ENCODE peak calls at places on chromosomes 16 and 17, in five cellular contexts. C is PC-3, O is GM23248, G is GM23338, F is OCI-LY7. M is an unnamed sample.

GRCh38 chr17:4673169-4673568 is 30.8 kb downstream of the PELP1 start:
- DNase-seq in G (no peak), F (no peak), O (no peak), C (no peak), M (no peak)

GRCh38 chr16:83116274-83116892 is 489.6 kb downstream of the CDH13 start:
- DNase-seq in C (no peak), F (no peak), G (peak), O (peak), M (no peak)

GRCh38 chr16:914453-914852 is 56.3 kb downstream of the LMF1 start:
- DNase-seq in O (peak), G (no peak), F (no peak), C (peak), M (peak)

GRCh38 chr17:43822566-43823190 is 10.3 kb downstream of the MPP3 start:
- DNase-seq in O (no peak), C (no peak), F (no peak), G (no peak), M (no peak)

GRCh38 chr16:28596115-28596630 is 677 bp downstream of the SULT1A2 start:
- DNase-seq in C (no peak), F (no peak), G (no peak), O (peak), M (no peak)

GRCh38 chr17:40558300-40558584 is 7.0 kb downstream of the CCR7 start:
- DNase-seq in F (no peak), C (no peak), O (no peak), G (no peak), M (no peak)

GRCh38 chr16:4734730-4735575 is 616 bp downstream of the DNAAF8 start:
- DNase-seq in G (peak), F (peak), C (peak), O (peak), M (peak)

GRCh38 chr16:19969284-19969683 is 84.6 kb upstream of the GPRC5B start:
- DNase-seq in G (no peak), F (no peak), C (no peak), O (no peak), M (peak)

GRCh38 chr16:57830890-57831484 is 28.7 kb upstream of the KIFC3 start:
- DNase-seq in O (no peak), G (no peak), C (no peak), F (no peak), M (no peak)

GRCh38 chr17:35795007-35795870 is at the start of gene MMP28:
- DNase-seq in G (peak), C (peak), F (no peak), O (peak), M (peak)

GRCh38 chr17:9036336-9036735 is 15.0 kb downstream of the NTN1 start:
- DNase-seq in G (no peak), O (no peak), F (no peak), C (no peak), M (no peak)

GRCh38 chr17:9644910-9645751 is at the start of gene USP43:
- DNase-seq in G (peak), O (peak), C (peak), F (peak), M (peak)

GRCh38 chr17:32504166-32504990 is 17.6 kb downstream of the CDK5R1 start:
- DNase-seq in G (no peak), C (no peak), F (no peak), O (peak), M (no peak)

GRCh38 chr17:30761058-30761457 is 63.4 kb downstream of the CRLF3 start:
- DNase-seq in G (no peak), F (no peak), C (no peak), O (no peak), M (no peak)

GRCh38 chr17:78000351-78000750 is 41.8 kb downstream of the TNRC6C start:
- DNase-seq in C (no peak), O (peak), G (no peak), F (no peak), M (no peak)

GRCh38 chr17:34758316-34758715 is 178.9 kb downstream of the TMEM132E start:
- DNase-seq in G (no peak), F (no peak), O (no peak), C (no peak), M (no peak)

GRCh38 chr17:65231662-65232335 is 94.6 kb downstream of the RGS9 start:
- DNase-seq in O (peak), F (peak), C (peak), G (peak), M (peak)

GRCh38 chr16:30923554-30924085 is at the start of gene FBXL19:
- DNase-seq in G (peak), F (no peak), C (no peak), O (peak), M (peak)

GRCh38 chr16:28915181-28915580 is 9.9 kb downstream of the RABEP2 start:
- DNase-seq in G (no peak), C (peak), F (no peak), O (peak), M (no peak)

GRCh38 chr16:88264641-88265285 is 118.0 kb upstream of the ZNF469 start:
- DNase-seq in F (no peak), O (peak), G (peak), C (peak), M (peak)

GRCh38 chr17:2082003-2082862 is 27.3 kb downstream of the HIC1 start:
- DNase-seq in C (no peak), O (peak), G (no peak), F (no peak), M (no peak)

GRCh38 chr17:47956818-47957590 is 679 bp downstream of the PRR15L start:
- DNase-seq in F (no peak), O (peak), G (no peak), C (peak), M (peak)

GRCh38 chr17:8084250-8084649 is 3.3 kb downstream of the ALOX12B start:
- DNase-seq in C (no peak), O (no peak), F (no peak), G (no peak), M (no peak)

GRCh38 chr16:10597184-10597583 is 16.8 kb upstream of the EMP2 start:
- DNase-seq in G (no peak), O (no peak), F (peak), C (no peak), M (no peak)

GRCh38 chr16:28324235-28324886 is 32.0 kb downstream of the SBK1 start:
- DNase-seq in O (no peak), C (peak), G (no peak), F (no peak), M (peak)

GRCh38 chr16:10600792-10601443 is 20.5 kb upstream of the EMP2 start:
- DNase-seq in G (no peak), F (no peak), O (peak), C (no peak), M (no peak)

GRCh38 chr17:82025401-82026107 is 2.4 kb downstream of the LRRC45 start:
- DNase-seq in O (no peak), G (no peak), F (no peak), C (no peak), M (no peak)

GRCh38 chr17:65050438-65050837 is 6.1 kb downstream of the GNA13 start:
- DNase-seq in C (no peak), F (peak), O (no peak), G (no peak), M (no peak)

GRCh38 chr17:20965492-20965891 is 77.3 kb downstream of the USP22 start:
- DNase-seq in O (no peak), C (no peak), F (no peak), G (no peak), M (no peak)

GRCh38 chr16:82657239-82657638 is 30.5 kb downstream of the CDH13 start:
- DNase-seq in C (peak), F (no peak), O (peak), G (no peak), M (no peak)

GRCh38 chr16:55209626-55210025 is 114.4 kb upstream of the IRX6 start:
- DNase-seq in G (no peak), O (no peak), C (no peak), F (no peak), M (no peak)

GRCh38 chr17:14304876-14305636 is 4.2 kb downstream of the HS3ST3B1 start:
- DNase-seq in G (peak), C (no peak), F (no peak), O (peak), M (no peak)

GRCh38 chr16:4911831-4912422 is 25.0 kb downstream of the PPL start:
- DNase-seq in G (no peak), F (no peak), C (no peak), O (peak), M (no peak)

GRCh38 chr16:84844049-84844350 is 24.2 kb downstream of the CRISPLD2 start:
- DNase-seq in C (no peak), O (no peak), F (no peak), G (no peak), M (no peak)

GRCh38 chr16:50547944-50548658 is at the start of gene NKD1:
- DNase-seq in O (peak), C (peak), G (peak), F (peak), M (peak)

GRCh38 chr17:29111816-29112499 is 68.2 kb downstream of the MYO18A start:
- DNase-seq in F (peak), G (peak), O (peak), C (peak), M (peak)

GRCh38 chr16:6602401-6602800 is 730.2 kb upstream of the RBFOX1 start:
- DNase-seq in O (no peak), C (no peak), F (no peak), G (no peak), M (no peak)

GRCh38 chr16:88659160-88659559 is 3.7 kb downstream of the MVD start:
- DNase-seq in F (no peak), C (no peak), O (no peak), G (no peak), M (no peak)

GRCh38 chr16:2748757-2749455 is 3.5 kb upstream of the SRRM2 start:
- DNase-seq in C (no peak), G (no peak), O (no peak), F (no peak), M (no peak)

DNA sequence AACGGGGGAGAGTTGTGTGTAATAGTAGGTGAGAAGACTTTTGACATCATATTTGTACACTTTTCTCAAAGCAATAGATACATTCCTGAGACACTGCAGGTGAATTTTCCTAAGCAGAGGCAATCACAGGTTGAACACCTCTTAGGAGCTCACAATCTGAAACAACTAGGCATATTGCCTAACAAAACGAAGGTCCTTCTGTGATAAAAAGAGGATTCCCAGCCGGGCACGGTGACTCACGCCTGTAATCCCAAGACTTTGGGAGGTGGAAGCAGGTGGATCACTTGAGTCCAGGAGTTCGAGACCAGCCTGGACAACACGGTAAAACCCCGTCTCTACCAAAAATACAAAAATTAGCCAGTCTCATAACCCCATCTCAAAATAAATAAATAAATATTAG is 17.4 kb downstream of the NXN start:
- DNase-seq in G (no peak), C (no peak), O (no peak), F (no peak), M (no peak)
- TF ChIP-seq EZH2phosphoT487 in G (no peak), C (no peak), O (no peak), F (no peak), M (no peak)

GRCh38 chr16:68737730-68738590 is 868 bp downstream of the CDH1 start:
- DNase-seq in O (no peak), F (no peak), C (peak), G (peak), M (peak)
- TF ChIP-seq EZH2phosphoT487 in O (peak), F (no peak), C (no peak), G (no peak), M (no peak)

DNA sequence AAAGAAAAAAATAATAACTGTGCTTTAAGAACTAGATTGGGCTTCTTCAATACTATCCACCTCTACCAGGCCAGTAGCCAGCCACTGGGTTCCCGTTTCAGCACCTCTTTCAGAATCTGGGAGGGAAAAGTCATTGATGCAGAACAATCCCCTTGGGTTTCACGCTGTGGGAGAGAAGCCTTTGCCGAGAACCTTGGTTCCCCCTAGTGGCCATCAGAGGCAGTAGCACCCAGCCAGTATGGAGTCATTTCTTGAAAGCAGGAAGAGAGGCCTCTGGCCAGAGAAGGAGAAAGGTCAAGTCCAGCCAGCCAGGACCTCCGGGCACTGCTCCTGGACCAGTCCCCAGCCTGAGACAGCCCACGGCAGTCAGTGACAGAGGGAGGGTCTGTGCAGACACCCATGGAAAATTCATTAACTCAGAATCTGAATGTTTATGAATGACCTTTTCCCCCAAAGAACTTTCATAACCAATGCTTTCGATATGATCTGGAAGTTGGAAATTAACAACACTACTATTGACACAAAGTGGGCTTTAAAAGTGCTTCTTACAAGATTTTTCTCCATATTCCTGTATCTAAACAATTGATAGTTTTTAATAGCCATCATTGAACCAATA is 51.2 kb upstream of the CDH5 start:
- DNase-seq in G (peak), F (peak), C (peak), O (peak), M (peak)
- TF ChIP-seq EZH2phosphoT487 in G (no peak), F (no peak), C (no peak), O (no peak), M (no peak)

DNA sequence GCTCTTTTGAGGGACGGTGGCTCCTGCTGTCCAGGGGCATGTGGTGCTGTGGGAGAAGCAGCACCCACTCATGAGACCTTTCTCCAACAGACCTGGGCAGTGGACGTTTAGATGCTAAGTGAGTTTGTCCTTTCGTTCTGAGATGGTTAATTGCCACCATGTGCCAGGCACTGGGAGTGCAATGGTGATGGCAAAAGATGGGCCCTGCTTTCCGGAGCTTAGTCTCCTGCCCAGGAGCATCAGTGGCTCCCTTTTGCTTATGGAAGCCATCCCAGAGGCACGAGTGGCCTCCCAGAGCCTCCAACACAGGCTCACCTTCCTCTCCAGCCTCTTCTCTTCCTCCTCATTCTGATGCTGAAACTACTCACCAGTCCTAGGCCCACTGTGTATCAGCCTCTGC is 28.4 kb downstream of the CASKIN2 start:
- DNase-seq in O (no peak), F (no peak), C (no peak), G (no peak), M (no peak)
- TF ChIP-seq EZH2phosphoT487 in O (no peak), F (no peak), C (no peak), G (no peak), M (no peak)

GRCh38 chr17:45367216-45367615 is 50.4 kb upstream of the MAP3K14 start:
- DNase-seq in C (no peak), G (no peak), F (no peak), O (no peak), M (no peak)
- TF ChIP-seq EZH2phosphoT487 in C (no peak), G (no peak), F (no peak), O (no peak), M (no peak)

GRCh38 chr16:59683709-59684108 is 949.6 kb upstream of the GOT2 start:
- DNase-seq in C (peak), G (no peak), O (peak), F (no peak), M (no peak)
- TF ChIP-seq EZH2phosphoT487 in C (no peak), G (no peak), O (no peak), F (no peak), M (no peak)

DNA sequence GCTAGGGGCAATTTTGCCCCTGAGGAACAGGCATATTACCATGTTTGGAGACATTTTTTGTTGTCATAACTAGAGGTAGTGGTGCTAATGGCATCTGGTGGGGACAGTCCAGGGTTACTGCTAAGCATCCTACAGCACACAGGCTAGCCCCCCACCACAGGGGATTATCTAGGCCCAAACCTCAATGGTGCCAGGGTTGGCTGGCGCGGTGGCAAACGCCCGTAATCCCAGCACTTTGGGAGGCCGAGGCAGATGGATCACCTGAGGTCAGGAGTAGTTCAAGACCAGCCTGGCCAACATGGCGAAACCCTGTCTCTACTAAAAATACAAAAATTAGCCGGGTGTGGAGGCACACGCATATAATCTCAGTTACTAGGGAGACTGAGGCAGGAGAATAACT is 15.2 kb downstream of the C1QTNF1 start:
- DNase-seq in O (no peak), F (no peak), C (no peak), G (no peak), M (no peak)
- TF ChIP-seq EZH2phosphoT487 in O (no peak), F (no peak), C (no peak), G (no peak), M (no peak)

GRCh38 chr17:336110-337021 is 16.2 kb downstream of the RPH3AL start:
- DNase-seq in F (no peak), G (no peak), C (no peak), O (no peak), M (no peak)
- TF ChIP-seq EZH2phosphoT487 in F (no peak), G (no peak), C (no peak), O (no peak), M (no peak)

GRCh38 chr17:66250686-66251085 is 21.5 kb upstream of the APOH start:
- DNase-seq in C (no peak), O (no peak), G (no peak), F (no peak), M (no peak)
- TF ChIP-seq EZH2phosphoT487 in C (no peak), O (no peak), G (no peak), F (no peak), M (no peak)